ENCODE peak calls at places on chromosomes 12 and 14, in seven cellular contexts. Q, D, P, L, A, J and W are unnamed samples.

GRCh38 chr14:103281496-103282231 is 52.4 kb upstream of the EIF5 start:
- DNase-seq in A (no peak), D (no peak), J (peak), P (no peak), Q (peak), L (peak), W (no peak)

GRCh38 chr12:3644103-3644502 is 108.8 kb downstream of the CRACR2A start:
- DNase-seq in L (no peak), Q (no peak), D (no peak), J (no peak), P (no peak), A (no peak), W (no peak)

GRCh38 chr12:106954462-106955376 is 988 bp upstream of the TMEM263 start:
- DNase-seq in A (peak), D (peak), Q (no peak), L (no peak), P (peak), J (peak), W (peak)

GRCh38 chr12:42789808-42790760 is 200.5 kb upstream of the PRICKLE1 start:
- DNase-seq in L (peak), D (no peak), A (no peak), J (no peak), P (no peak), Q (no peak), W (no peak)

GRCh38 chr14:93009471-93010117 is 86.6 kb downstream of the CHGA start:
- DNase-seq in Q (no peak), J (peak), D (no peak), P (no peak), A (no peak), L (no peak), W (no peak)

GRCh38 chr14:89625988-89626806 is 209.2 kb upstream of the FOXN3 start:
- DNase-seq in D (no peak), Q (no peak), P (no peak), L (no peak), A (no peak), J (no peak), W (no peak)

GRCh38 chr12:130162267-130162666 is at the start of gene FZD10:
- DNase-seq in A (peak), Q (peak), P (no peak), J (peak), L (no peak), D (peak), W (peak)

GRCh38 chr14:50085570-50086315 is 30.6 kb downstream of the VCPKMT start:
- DNase-seq in Q (no peak), P (no peak), A (no peak), L (peak), J (peak), D (peak), W (peak)

GRCh38 chr12:108572166-108572790 is 9.9 kb downstream of the ISCU start:
- DNase-seq in L (no peak), P (no peak), D (no peak), Q (no peak), J (no peak), A (no peak), W (no peak)

GRCh38 chr12:1928439-1929121 is 10.1 kb upstream of the CACNA2D4 start:
- DNase-seq in P (no peak), D (no peak), J (no peak), L (no peak), A (no peak), Q (no peak), W (no peak)

GRCh38 chr12:90619943-90620342 is 335.0 kb downstream of the CCER1 start:
- DNase-seq in L (no peak), Q (no peak), A (no peak), J (no peak), P (no peak), D (no peak), W (no peak)

GRCh38 chr12:51922762-51923505 is 15.6 kb downstream of the ACVRL1 start:
- DNase-seq in P (no peak), A (no peak), L (no peak), D (no peak), J (peak), Q (no peak), W (no peak)

GRCh38 chr12:93967454-93967853 is 180.9 kb upstream of the PLXNC1 start:
- DNase-seq in A (no peak), Q (no peak), L (no peak), D (no peak), J (no peak), P (no peak), W (no peak)

GRCh38 chr14:102212356-102212755 is 72.7 kb downstream of the WDR20 start:
- DNase-seq in P (no peak), J (no peak), D (no peak), A (peak), Q (no peak), L (no peak), W (no peak)

GRCh38 chr12:113158439-113159203 is 9.1 kb downstream of the CFAP73 start:
- DNase-seq in A (no peak), L (no peak), P (no peak), D (no peak), Q (no peak), J (no peak), W (no peak)

GRCh38 chr12:27995406-27995805 is 22.9 kb upstream of the PTHLH start:
- DNase-seq in L (no peak), J (no peak), Q (no peak), D (no peak), P (no peak), A (no peak), W (no peak)

GRCh38 chr14:31303654-31304053 is 96.1 kb upstream of the HECTD1 start:
- DNase-seq in P (no peak), A (no peak), L (no peak), Q (no peak), J (no peak), D (no peak), W (no peak)

GRCh38 chr14:68392393-68393085 is 400.3 kb downstream of the ZFP36L1 start:
- DNase-seq in D (no peak), J (no peak), P (no peak), A (no peak), L (no peak), Q (no peak), W (no peak)